ENCODE peak calls at places on chromosomes 12 and 14, in six cellular contexts. One of them, this sample, is unnamed.
A peak's percentile ranks its signal among the peaks of the same experiment; 100 is the strongest.

GRCh38 chr12:21751517-21751916 is 23.0 kb downstream of the KCNJ8 start:
- DNase-seq in NCI-H1092: no peak
- DNase-seq in stimulated activated CD8-positive, alpha-beta memory T cell treated with anti-CD3 and anti-CD28 coated beads, Interleukin-15, amount 100 ng/mL, for 48 hours: no peak
- DNase-seq in stimulated activated CD4-positive, alpha-beta T cell treated with anti-CD3 and anti-CD28 coated beads, Interleukin-1b, Interleukin-23, amount 100 ng/mL, for 4 hours: no peak
- DNase-seq in amniotic stem cell: no peak
- DNase-seq in Right ventricle myocardium superior: no peak
- DNase-seq in this sample: no peak

GRCh38 chr12:4084631-4085030 is 188.9 kb upstream of the CCND2 start:
- DNase-seq in amniotic stem cell: no peak
- DNase-seq in NCI-H1092: no peak
- DNase-seq in stimulated activated CD4-positive, alpha-beta T cell treated with anti-CD3 and anti-CD28 coated beads, Interleukin-1b, Interleukin-23, amount 100 ng/mL, for 4 hours: no peak
- DNase-seq in stimulated activated CD8-positive, alpha-beta memory T cell treated with anti-CD3 and anti-CD28 coated beads, Interleukin-15, amount 100 ng/mL, for 48 hours: no peak
- DNase-seq in Right ventricle myocardium superior: peak; percentile 50
- DNase-seq in this sample: no peak

GRCh38 chr14:52607061-52607460 is 54.4 kb downstream of the GPR137C start:
- DNase-seq in stimulated activated CD8-positive, alpha-beta memory T cell treated with anti-CD3 and anti-CD28 coated beads, Interleukin-15, amount 100 ng/mL, for 48 hours: no peak
- DNase-seq in Right ventricle myocardium superior: no peak
- DNase-seq in NCI-H1092: no peak
- DNase-seq in stimulated activated CD4-positive, alpha-beta T cell treated with anti-CD3 and anti-CD28 coated beads, Interleukin-1b, Interleukin-23, amount 100 ng/mL, for 4 hours: no peak
- DNase-seq in amniotic stem cell: no peak
- DNase-seq in this sample: no peak

GRCh38 chr12:46342562-46343033 is 30.0 kb downstream of the SLC38A2 start:
- DNase-seq in Right ventricle myocardium superior: no peak
- DNase-seq in amniotic stem cell: no peak
- DNase-seq in stimulated activated CD8-positive, alpha-beta memory T cell treated with anti-CD3 and anti-CD28 coated beads, Interleukin-15, amount 100 ng/mL, for 48 hours: no peak
- DNase-seq in stimulated activated CD4-positive, alpha-beta T cell treated with anti-CD3 and anti-CD28 coated beads, Interleukin-1b, Interleukin-23, amount 100 ng/mL, for 4 hours: no peak
- DNase-seq in NCI-H1092: peak; percentile 3
- DNase-seq in this sample: no peak

GRCh38 chr12:54431911-54432814 is 13.1 kb upstream of the ITGA5 start:
- DNase-seq in stimulated activated CD8-positive, alpha-beta memory T cell treated with anti-CD3 and anti-CD28 coated beads, Interleukin-15, amount 100 ng/mL, for 48 hours: no peak
- DNase-seq in NCI-H1092: no peak
- DNase-seq in Right ventricle myocardium superior: peak; percentile 76
- DNase-seq in amniotic stem cell: no peak
- DNase-seq in stimulated activated CD4-positive, alpha-beta T cell treated with anti-CD3 and anti-CD28 coated beads, Interleukin-1b, Interleukin-23, amount 100 ng/mL, for 4 hours: no peak
- DNase-seq in this sample: no peak

GRCh38 chr14:105328678-105329390 is 14.3 kb downstream of the PACS2 start:
- DNase-seq in amniotic stem cell: no peak
- DNase-seq in NCI-H1092: no peak
- DNase-seq in Right ventricle myocardium superior: peak; percentile 42
- DNase-seq in stimulated activated CD8-positive, alpha-beta memory T cell treated with anti-CD3 and anti-CD28 coated beads, Interleukin-15, amount 100 ng/mL, for 48 hours: no peak
- DNase-seq in stimulated activated CD4-positive, alpha-beta T cell treated with anti-CD3 and anti-CD28 coated beads, Interleukin-1b, Interleukin-23, amount 100 ng/mL, for 4 hours: no peak
- DNase-seq in this sample: no peak

GRCh38 chr14:77271113-77271710 is at the start of gene NGB:
- DNase-seq in amniotic stem cell: no peak
- DNase-seq in stimulated activated CD8-positive, alpha-beta memory T cell treated with anti-CD3 and anti-CD28 coated beads, Interleukin-15, amount 100 ng/mL, for 48 hours: no peak
- DNase-seq in NCI-H1092: no peak
- DNase-seq in Right ventricle myocardium superior: no peak
- DNase-seq in stimulated activated CD4-positive, alpha-beta T cell treated with anti-CD3 and anti-CD28 coated beads, Interleukin-1b, Interleukin-23, amount 100 ng/mL, for 4 hours: no peak
- DNase-seq in this sample: no peak

GRCh38 chr14:61466249-61466904 is 145.0 kb downstream of the PRKCH start:
- DNase-seq in NCI-H1092: no peak
- DNase-seq in Right ventricle myocardium superior: peak; percentile 86
- DNase-seq in stimulated activated CD4-positive, alpha-beta T cell treated with anti-CD3 and anti-CD28 coated beads, Interleukin-1b, Interleukin-23, amount 100 ng/mL, for 4 hours: no peak
- DNase-seq in stimulated activated CD8-positive, alpha-beta memory T cell treated with anti-CD3 and anti-CD28 coated beads, Interleukin-15, amount 100 ng/mL, for 48 hours: no peak
- DNase-seq in amniotic stem cell: peak; percentile 77
- DNase-seq in this sample: no peak